ENCODE peak calls at places on chromosome 9, in six cellular contexts. Q is ureter, S is T-helper 9 cell, N is COR-L47, G is cardiac muscle cell, V is trophoblast cell. C is an unnamed sample.

GRCh38 chr9:33151007-33151557 is 16.1 kb downstream of the B4GALT1 start:
- DNase-seq in Q (peak), S (no peak), N (peak), G (peak), V (peak), C (peak)

GRCh38 chr9:87681271-87682061 is 44.5 kb upstream of the CTSL start:
- DNase-seq in Q (no peak), S (no peak), N (no peak), G (no peak), V (no peak), C (no peak)

GRCh38 chr9:134623408-134624066 is 18.1 kb upstream of the COL5A1 start:
- DNase-seq in Q (no peak), S (no peak), N (no peak), G (no peak), V (no peak), C (no peak)

GRCh38 chr9:77725820-77726219 is 77.7 kb upstream of the GNA14 start:
- DNase-seq in Q (no peak), S (no peak), N (no peak), G (no peak), V (no peak), C (no peak)

GRCh38 chr9:124133752-124134151 is 122.2 kb downstream of the LHX2 start:
- DNase-seq in Q (no peak), S (no peak), N (peak), G (peak), V (peak), C (peak)

GRCh38 chr9:129697111-129697955 is 31.9 kb downstream of the PRRX2 start:
- DNase-seq in Q (peak), S (no peak), N (peak), G (peak), V (peak), C (no peak)

GRCh38 chr9:116546711-116547581 is 140.2 kb upstream of the TRIM32 start:
- DNase-seq in Q (no peak), S (no peak), N (no peak), G (peak), V (no peak), C (peak)

GRCh38 chr9:16184964-16185646 is 632.3 kb downstream of the CCDC171 start:
- DNase-seq in Q (no peak), S (no peak), N (no peak), G (peak), V (no peak), C (peak)

GRCh38 chr9:93672622-93673270 is 96.4 kb downstream of the PHF2 start:
- DNase-seq in Q (no peak), S (no peak), N (no peak), G (no peak), V (no peak), C (no peak)

GRCh38 chr9:109064963-109065701 is 51.8 kb upstream of the CTNNAL1 start:
- DNase-seq in Q (no peak), S (no peak), N (no peak), G (no peak), V (peak), C (peak)

GRCh38 chr9:137095664-137096517 is 9.1 kb downstream of the MAN1B1 start:
- DNase-seq in Q (no peak), S (peak), N (peak), G (no peak), V (no peak), C (no peak)

GRCh38 chr9:70760228-70760627 is 345.8 kb upstream of the KLF9 start:
- DNase-seq in Q (no peak), S (no peak), N (no peak), G (no peak), V (no peak), C (no peak)

GRCh38 chr9:137648396-137648795 is 29.6 kb downstream of the EHMT1 start:
- DNase-seq in Q (no peak), S (no peak), N (no peak), G (peak), V (no peak), C (no peak)

GRCh38 chr9:86099695-86100364 is 472 bp upstream of the GOLM1 start:
- DNase-seq in Q (peak), S (no peak), N (no peak), G (peak), V (peak), C (peak)

GRCh38 chr9:70987986-70988385 is 133.4 kb downstream of the TRPM3 start:
- DNase-seq in Q (no peak), S (no peak), N (no peak), G (peak), V (peak), C (no peak)

GRCh38 chr9:85142461-85143401 is 473.2 kb downstream of the NTRK2 start:
- DNase-seq in Q (no peak), S (no peak), N (no peak), G (peak), V (peak), C (no peak)

GRCh38 chr9:113682297-113682771 is 193.8 kb upstream of the ZNF618 start:
- DNase-seq in Q (peak), S (peak), N (peak), G (peak), V (peak), C (peak)

GRCh38 chr9:137221477-137222111 is 446 bp downstream of the RNF208 start:
- DNase-seq in Q (no peak), S (no peak), N (peak), G (no peak), V (no peak), C (no peak)

GRCh38 chr9:96559339-96559943 is 60.2 kb downstream of the CDC14B start:
- DNase-seq in Q (no peak), S (no peak), N (no peak), G (no peak), V (no peak), C (no peak)

GRCh38 chr9:107246259-107247254 is 36.5 kb upstream of the RAD23B start:
- DNase-seq in Q (no peak), S (no peak), N (no peak), G (no peak), V (no peak), C (no peak)

GRCh38 chr9:69627301-69627700 is 44.9 kb downstream of the APBA1 start:
- DNase-seq in Q (no peak), S (no peak), N (no peak), G (no peak), V (no peak), C (no peak)

GRCh38 chr9:97075289-97075870 is 36.4 kb upstream of the CTSV start:
- DNase-seq in Q (no peak), S (no peak), N (no peak), G (peak), V (no peak), C (no peak)

GRCh38 chr9:133090187-133090586 is 28.4 kb downstream of the CEL start:
- DNase-seq in Q (no peak), S (no peak), N (no peak), G (no peak), V (no peak), C (no peak)

GRCh38 chr9:95486318-95486717 is 30.5 kb downstream of the PTCH1 start:
- DNase-seq in Q (no peak), S (no peak), N (no peak), G (no peak), V (no peak), C (no peak)

GRCh38 chr9:135046156-135047025 is 41.1 kb upstream of the OLFM1 start:
- DNase-seq in Q (peak), S (no peak), N (no peak), G (no peak), V (no peak), C (no peak)

C was measured in RCC 7860.